ENCODE peak calls at places on chromosome 14, in six cellular contexts. K is aorta; X is ELR; H is NCI-H2081; B is heart left ventricle; Y is stimulated activated CD4-positive, alpha-beta T cell treated with anti-CD3 and anti-CD28 coated beads, Interleukin-15, amount 100 ng/mL, for 1 hour. N is an unnamed sample.

GRCh38 chr14:104432611-104433231 is 146.8 kb upstream of the C14orf180 start:
- DNase-seq in K (peak), X (no peak), H (no peak), B (peak), Y (no peak), N (no peak)

GRCh38 chr14:56905282-56905681 is 95.0 kb upstream of the OTX2 start:
- DNase-seq in K (no peak), X (no peak), H (no peak), B (no peak), Y (no peak), N (no peak)

GRCh38 chr14:78088941-78089340 is 81.2 kb upstream of the NRXN3 start:
- DNase-seq in K (no peak), X (no peak), H (no peak), B (no peak), Y (no peak), N (no peak)

GRCh38 chr14:38089123-38089522 is 118.6 kb upstream of the SSTR1 start:
- DNase-seq in K (no peak), X (no peak), H (no peak), B (no peak), Y (no peak), N (no peak)

GRCh38 chr14:90368946-90369721 is 27.7 kb upstream of the CALM1 start:
- DNase-seq in K (no peak), X (peak), H (no peak), B (no peak), Y (no peak), N (no peak)

GRCh38 chr14:36177489-36177888 is 967 bp upstream of the PTCSC3 start:
- DNase-seq in K (no peak), X (no peak), H (no peak), B (no peak), Y (no peak), N (no peak)

GRCh38 chr14:44204061-44204815 is 302.8 kb downstream of the FSCB start:
- DNase-seq in K (no peak), X (peak), H (no peak), B (no peak), Y (no peak), N (no peak)

GRCh38 chr14:100426331-100426730 is 103.2 kb downstream of the SLC25A47 start:
- DNase-seq in K (no peak), X (no peak), H (no peak), B (no peak), Y (no peak), N (no peak)

GRCh38 chr14:71931492-71932228 is 569 bp upstream of the RGS6 start:
- DNase-seq in K (no peak), X (peak), H (no peak), B (no peak), Y (no peak), N (peak)

GRCh38 chr14:77133718-77134338 is 7.8 kb downstream of the ZDHHC22 start:
- DNase-seq in K (no peak), X (peak), H (no peak), B (no peak), Y (peak), N (peak)

GRCh38 chr14:105119410-105120025 is 49.1 kb downstream of the JAG2 start:
- DNase-seq in K (no peak), X (no peak), H (no peak), B (no peak), Y (no peak), N (no peak)

GRCh38 chr14:106436310-106436905 is 910.0 kb downstream of the TMEM121 start:
- DNase-seq in K (peak), X (no peak), H (peak), B (peak), Y (peak), N (no peak)

GRCh38 chr14:55104051-55104954 is 24.7 kb upstream of the LGALS3 start:
- DNase-seq in K (no peak), X (peak), H (no peak), B (no peak), Y (no peak), N (no peak)

GRCh38 chr14:59117754-59118153 is 70.7 kb upstream of the DAAM1 start:
- DNase-seq in K (no peak), X (no peak), H (no peak), B (no peak), Y (no peak), N (no peak)

GRCh38 chr14:100546051-100546443 is 41.2 kb downstream of the BEGAIN start:
- DNase-seq in K (no peak), X (peak), H (no peak), B (no peak), Y (peak), N (peak)

GRCh38 chr14:61322799-61323290 is 1.5 kb downstream of the PRKCH start:
- DNase-seq in K (no peak), X (no peak), H (no peak), B (no peak), Y (no peak), N (no peak)

GRCh38 chr14:44369401-44370123 is 137.5 kb downstream of the FSCB start:
- DNase-seq in K (no peak), X (no peak), H (peak), B (no peak), Y (no peak), N (no peak)

GRCh38 chr14:59918824-59919581 is 941 bp upstream of the LRRC9 start:
- DNase-seq in K (peak), X (peak), H (no peak), B (no peak), Y (no peak), N (peak)

GRCh38 chr14:68512088-68512487 is 280.8 kb downstream of the ZFP36L1 start:
- DNase-seq in K (no peak), X (no peak), H (no peak), B (no peak), Y (no peak), N (no peak)

GRCh38 chr14:103121161-103121845 is 2.0 kb upstream of the TNFAIP2 start:
- DNase-seq in K (peak), X (no peak), H (no peak), B (peak), Y (no peak), N (no peak)

GRCh38 chr14:20372796-20373195 is 29.4 kb downstream of the PARP2 start:
- DNase-seq in K (no peak), X (no peak), H (no peak), B (no peak), Y (no peak), N (no peak)

GRCh38 chr14:103188691-103189480 is 65.6 kb downstream of the TNFAIP2 start:
- DNase-seq in K (no peak), X (peak), H (no peak), B (peak), Y (no peak), N (peak)

GRCh38 chr14:89921896-89922548 is 32.5 kb downstream of the EFCAB11 start:
- DNase-seq in K (no peak), X (peak), H (no peak), B (no peak), Y (no peak), N (no peak)

GRCh38 chr14:64082837-64083236 is 211.3 kb downstream of the ESR2 start:
- DNase-seq in K (no peak), X (no peak), H (no peak), B (no peak), Y (no peak), N (no peak)

GRCh38 chr14:97844042-97844441 is 1046.9 kb downstream of the VRK1 start:
- DNase-seq in K (no peak), X (no peak), H (no peak), B (no peak), Y (no peak), N (no peak)

GRCh38 chr14:103317251-103317650 is 16.8 kb upstream of the EIF5 start:
- DNase-seq in K (no peak), X (no peak), H (no peak), B (no peak), Y (no peak), N (no peak)

GRCh38 chr14:90382491-90383125 is 14.2 kb upstream of the CALM1 start:
- DNase-seq in K (peak), X (peak), H (peak), B (peak), Y (peak), N (peak)

GRCh38 chr14:104880584-104881210 is 15.6 kb downstream of the CEP170B start:
- DNase-seq in K (peak), X (no peak), H (no peak), B (no peak), Y (no peak), N (no peak)

GRCh38 chr14:21768116-21768874 is 94.7 kb upstream of the OR4E1 start:
- DNase-seq in K (no peak), X (peak), H (no peak), B (no peak), Y (no peak), N (peak)

GRCh38 chr14:105492966-105493871 is 2.2 kb downstream of the TEDC1 start:
- DNase-seq in K (peak), X (no peak), H (no peak), B (peak), Y (no peak), N (no peak)

GRCh38 chr14:64293976-64294671 is at the start of gene ESR2:
- DNase-seq in K (no peak), X (peak), H (no peak), B (peak), Y (peak), N (peak)

GRCh38 chr14:76056128-76056527 is 70.6 kb downstream of the IFT43 start:
- DNase-seq in K (no peak), X (peak), H (no peak), B (no peak), Y (no peak), N (no peak)

GRCh38 chr14:80419339-80419738 is 208.0 kb upstream of the DIO2 start:
- DNase-seq in K (no peak), X (no peak), H (peak), B (no peak), Y (no peak), N (no peak)

GRCh38 chr14:65255029-65255545 is 152.8 kb upstream of the MAX start:
- DNase-seq in K (no peak), X (peak), H (no peak), B (no peak), Y (no peak), N (no peak)

GRCh38 chr14:31921741-31922140 is 155.4 kb upstream of the ARHGAP5 start:
- DNase-seq in K (no peak), X (no peak), H (no peak), B (no peak), Y (no peak), N (no peak)

GRCh38 chr14:94278732-94279131 is 14.3 kb downstream of the SERPINA10 start:
- DNase-seq in K (no peak), X (peak), H (no peak), B (no peak), Y (no peak), N (no peak)

GRCh38 chr14:50225067-50225973 is 6.1 kb downstream of the SOS2 start:
- DNase-seq in K (no peak), X (peak), H (no peak), B (no peak), Y (no peak), N (no peak)

N was measured in GM20000.